ENCODE peak calls at places on chromosome 1, in four cellular contexts. D is retinal pigment epithelial cell, Y is foreskin keratinocyte, X is heart left ventricle. Q is an unnamed sample.

GRCh38 chr1:35777109-35777508 is 7.3 kb upstream of the CLSPN start:
- DNase-seq in D (no peak), Y (no peak), X (no peak), Q (no peak)

GRCh38 chr1:232149302-232150201 is 480.4 kb downstream of the SIPA1L2 start:
- DNase-seq in D (no peak), Y (peak; percentile 75), X (no peak), Q (no peak)

GRCh38 chr1:42733415-42734200 is 6.4 kb downstream of the CLDN19 start:
- DNase-seq in D (no peak), Y (no peak), X (no peak), Q (no peak)

GRCh38 chr1:76269175-76269574 is 194.6 kb downstream of the ST6GALNAC3 start:
- DNase-seq in D (peak; percentile 55), Y (peak; percentile 17), X (no peak), Q (no peak)

GRCh38 chr1:232440325-232441059 is 189.4 kb downstream of the SIPA1L2 start:
- DNase-seq in D (no peak), Y (no peak), X (no peak), Q (no peak)

GRCh38 chr1:42966688-42967609 is 8.3 kb upstream of the SLC2A1 start:
- DNase-seq in D (peak; percentile 97), Y (peak; percentile 99), X (no peak), Q (no peak)

GRCh38 chr1:178947688-178948003 is 76.8 kb upstream of the ANGPTL1 start:
- DNase-seq in D (no peak), Y (no peak), X (no peak), Q (no peak)

GRCh38 chr1:85201340-85202091 is 700 bp upstream of the SYDE2 start:
- DNase-seq in D (no peak), Y (peak; percentile 54), X (peak; percentile 68), Q (peak; percentile 81)

GRCh38 chr1:223667484-223668182 is 2.1 kb upstream of the CAPN8 start:
- DNase-seq in D (no peak), Y (no peak), X (no peak), Q (no peak)

GRCh38 chr1:231663211-231663792 is 36.7 kb downstream of the DISC1 start:
- DNase-seq in D (no peak), Y (no peak), X (no peak), Q (no peak)

GRCh38 chr1:207806531-207807394 is 54.9 kb downstream of the CD46 start:
- DNase-seq in D (no peak), Y (peak; percentile 29), X (no peak), Q (no peak)

GRCh38 chr1:182484531-182485257 is 34.7 kb downstream of the RGSL1 start:
- DNase-seq in D (no peak), Y (peak; percentile 6), X (no peak), Q (no peak)

GRCh38 chr1:44801491-44802305 is 1.5 kb downstream of the PLK3 start:
- DNase-seq in D (no peak), Y (no peak), X (no peak), Q (no peak)

GRCh38 chr1:2251786-2252185 is 23.7 kb downstream of the SKI start:
- DNase-seq in D (no peak), Y (no peak), X (peak; percentile 72), Q (no peak)

GRCh38 chr1:40823971-40824370 is 38.2 kb downstream of the CITED4 start:
- DNase-seq in D (no peak), Y (no peak), X (no peak), Q (no peak)

GRCh38 chr1:228410015-228410414 is 3.4 kb upstream of the TRIM11 start:
- DNase-seq in D (no peak), Y (no peak), X (no peak), Q (no peak)

GRCh38 chr1:245718951-245719350 is 564.2 kb downstream of the KIF26B start:
- DNase-seq in D (no peak), Y (no peak), X (no peak), Q (no peak)

GRCh38 chr1:101198842-101199636 is 37.8 kb upstream of the S1PR1 start:
- DNase-seq in D (no peak), Y (no peak), X (no peak), Q (no peak)

GRCh38 chr1:198890531-198890930 is 251.7 kb downstream of the PTPRC start:
- DNase-seq in D (no peak), Y (no peak), X (no peak), Q (no peak)

GRCh38 chr1:226034482-226034881 is 28.0 kb upstream of the H3-3A start:
- DNase-seq in D (no peak), Y (peak; percentile 64), X (peak; percentile 81), Q (no peak)

GRCh38 chr1:41502912-41503311 is 18.4 kb upstream of the EDN2 start:
- DNase-seq in D (no peak), Y (no peak), X (no peak), Q (no peak)

GRCh38 chr1:172343246-172344099 is 77.0 kb upstream of the C1orf105 start:
- DNase-seq in D (no peak), Y (peak; percentile 69), X (no peak), Q (no peak)

GRCh38 chr1:172699111-172699510 is 40.2 kb downstream of the FASLG start:
- DNase-seq in D (no peak), Y (peak; percentile 80), X (no peak), Q (no peak)

GRCh38 chr1:151968058-151968457 is 25.6 kb downstream of the S100A10 start:
- DNase-seq in D (no peak), Y (no peak), X (peak; percentile 25), Q (no peak)

GRCh38 chr1:230851291-230851691 is 17.0 kb downstream of the C1orf198 start:
- DNase-seq in D (peak; percentile 46), Y (no peak), X (no peak), Q (no peak)

GRCh38 chr1:230236951-230237350 is 169.9 kb downstream of the GALNT2 start:
- DNase-seq in D (no peak), Y (no peak), X (no peak), Q (no peak)

GRCh38 chr1:182389619-182390047 is 2.0 kb downstream of the GLUL start:
- DNase-seq in D (no peak), Y (no peak), X (peak; percentile 17), Q (no peak)

GRCh38 chr1:214316597-214316996 is 35.6 kb downstream of the SMYD2 start:
- DNase-seq in D (peak; percentile 47), Y (no peak), X (peak; percentile 51), Q (no peak)

GRCh38 chr1:34984435-34985062 is 598 bp downstream of the TMEM35B start:
- DNase-seq in D (no peak), Y (peak; percentile 28), X (peak; percentile 43), Q (no peak)

GRCh38 chr1:1373051-1373450 is 2.0 kb downstream of the AURKAIP1 start:
- DNase-seq in D (no peak), Y (no peak), X (no peak), Q (no peak)

DNA sequence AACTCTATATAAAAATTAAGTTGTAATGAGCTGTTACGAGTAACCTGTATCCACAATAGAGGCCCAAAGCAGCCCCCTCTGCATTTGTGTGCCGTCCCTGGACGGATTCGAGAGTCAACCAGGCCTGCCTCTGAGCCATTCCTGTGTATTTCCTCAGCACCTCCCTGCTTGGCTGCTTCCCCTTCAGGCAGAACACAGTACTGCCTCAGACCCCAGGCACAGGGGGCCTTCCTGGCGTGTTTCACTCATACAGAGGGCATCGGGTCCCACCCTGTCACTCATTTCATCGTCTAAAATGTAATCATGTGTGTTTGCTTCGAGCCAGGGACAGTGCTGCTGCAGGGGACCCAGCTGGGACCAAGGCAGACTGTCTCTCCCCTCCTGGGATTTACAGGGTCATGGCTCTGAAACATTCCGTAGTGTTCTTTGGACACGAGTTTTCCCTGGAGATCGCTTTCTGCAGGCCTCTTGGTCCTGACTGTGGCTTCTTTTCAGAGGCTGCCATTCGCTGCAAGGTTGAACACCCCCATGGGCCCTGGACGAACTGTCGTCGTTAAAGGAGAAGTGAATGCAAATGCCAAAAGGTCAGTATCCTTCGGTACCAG is 19.4 kb downstream of the LGALS8 start:
- DNase-seq in D (no peak), Y (no peak), X (peak; percentile 20), Q (no peak)
- TF ChIP-seq CTCF in D (peak; percentile 20), Y (peak; percentile 7), X (no peak), Q (no peak)

GRCh38 chr1:109112056-109112651 is 1.8 kb upstream of the ELAPOR1 start:
- DNase-seq in D (no peak), Y (peak; percentile 48), X (no peak), Q (no peak)
- TF ChIP-seq CTCF in D (no peak), Y (peak; percentile 73), X (no peak), Q (no peak)

DNA sequence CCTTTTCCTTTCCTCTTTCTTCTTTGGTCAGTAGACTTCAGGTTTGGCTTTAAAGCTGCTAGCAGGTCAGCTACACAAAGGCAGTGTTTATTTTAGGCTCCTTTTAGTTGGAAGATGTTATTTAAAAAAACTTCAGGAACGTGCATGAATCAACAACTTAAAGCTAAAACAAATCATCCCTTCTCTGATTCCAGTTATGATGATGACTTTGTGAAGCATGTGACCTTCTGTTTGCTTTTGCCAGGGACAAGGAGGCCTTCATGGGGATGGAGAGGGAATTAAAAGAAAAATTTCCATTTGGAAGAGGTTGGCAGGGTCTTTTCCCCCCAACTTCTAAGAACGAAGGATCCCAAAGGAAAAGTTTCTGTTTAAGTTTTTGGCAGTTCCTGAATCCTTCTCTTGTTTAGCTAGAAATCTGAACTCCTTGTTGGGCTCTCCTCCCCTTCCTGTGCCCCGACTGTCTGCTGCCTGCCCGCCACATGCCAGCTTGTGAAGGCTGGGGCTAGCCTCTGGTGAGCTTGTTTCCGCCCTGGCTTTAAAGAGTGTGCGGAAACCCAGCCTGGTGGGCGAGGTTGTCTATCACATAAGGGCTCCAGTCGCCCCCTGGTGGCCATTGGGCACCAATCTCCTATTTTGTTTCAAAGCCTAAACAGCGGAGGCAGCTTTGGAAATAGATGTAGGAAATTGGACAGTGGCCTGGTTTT is 9.5 kb downstream of the ATP8B2 start:
- DNase-seq in D (peak; percentile 35), Y (peak; percentile 34), X (peak; percentile 76), Q (peak; percentile 81)
- TF ChIP-seq CTCF in D (peak; percentile 88), Y (peak; percentile 88), X (peak; percentile 84), Q (peak; percentile 95)

GRCh38 chr1:153958111-153958960 is at the start of gene CRTC2:
- DNase-seq in D (peak; percentile 96), Y (peak; percentile 95), X (peak; percentile 99), Q (peak; percentile 93)
- TF ChIP-seq CTCF in D (no peak), Y (peak; percentile 25), X (no peak), Q (no peak)

GRCh38 chr1:17696417-17697301 is 58.5 kb upstream of the ACTL8 start:
- DNase-seq in D (no peak), Y (peak; percentile 25), X (peak; percentile 28), Q (peak; percentile 54)
- TF ChIP-seq CTCF in D (peak; percentile 70), Y (peak; percentile 64), X (peak; percentile 22), Q (peak; percentile 27)

GRCh38 chr1:96886474-96886873 is 164.9 kb downstream of the PTBP2 start:
- DNase-seq in D (no peak), Y (no peak), X (no peak), Q (no peak)
- TF ChIP-seq CTCF in D (no peak), Y (no peak), X (no peak), Q (no peak)

DNA sequence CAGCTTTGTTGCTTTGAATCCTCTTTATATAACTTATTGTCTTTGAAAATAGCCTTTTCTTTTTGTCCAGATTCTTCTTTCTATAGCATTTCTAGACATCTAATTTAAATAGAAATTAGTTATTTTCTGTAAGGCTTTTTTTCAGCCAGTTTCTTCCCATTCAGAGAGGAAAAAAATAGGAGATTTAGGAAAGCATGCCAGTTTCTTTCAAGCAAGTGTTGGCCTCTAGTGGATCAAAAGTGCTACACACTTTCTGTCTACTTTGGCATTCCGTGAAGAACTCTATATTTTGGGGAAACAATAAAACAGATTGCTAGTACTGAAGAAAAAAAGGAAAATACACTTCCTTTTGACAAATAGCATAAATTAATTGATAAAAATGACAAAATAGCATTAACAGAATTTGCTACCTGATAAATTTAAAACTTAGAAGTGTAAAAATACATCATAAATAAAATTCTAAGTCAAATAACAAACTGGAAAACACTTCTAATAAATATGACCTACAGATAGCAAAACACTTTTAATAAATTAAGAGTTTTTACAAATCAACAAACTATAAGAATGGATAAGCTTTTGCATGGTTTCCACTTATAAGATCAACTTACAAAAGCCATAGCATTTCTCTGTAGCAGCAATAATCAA is 13.1 kb upstream of the EXO1 start:
- DNase-seq in D (no peak), Y (no peak), X (no peak), Q (no peak)
- TF ChIP-seq CTCF in D (peak; percentile 82), Y (peak; percentile 88), X (peak; percentile 46), Q (peak; percentile 63)

Q was measured in mesothelial cell of epicardium.